ENCODE peak calls at places on chromosomes 5 and 9, in five cellular contexts. One of them, this sample, is unnamed.

GRCh38 chr5:34538026-34538672 is 118.0 kb upstream of the RAI14 start:
- DNase-seq in A549: no peak
- DNase-seq in ureter: no peak
- DNase-seq in activated T-cell treated with anti-CD3 and anti-CD28 coated beads, Interleukin-2, amount 50 U/mL, for 72 hours: peak; percentile 31
- DNase-seq in GM23248: peak; percentile 26
- DNase-seq in this sample: peak; percentile 30

GRCh38 chr5:158166424-158166823 is 307.5 kb upstream of the CLINT1 start:
- DNase-seq in activated T-cell treated with anti-CD3 and anti-CD28 coated beads, Interleukin-2, amount 50 U/mL, for 72 hours: no peak
- DNase-seq in GM23248: no peak
- DNase-seq in A549: no peak
- DNase-seq in ureter: no peak
- DNase-seq in this sample: no peak

GRCh38 chr9:135468866-135469521 is 10.6 kb upstream of the PPP1R26 start:
- DNase-seq in activated T-cell treated with anti-CD3 and anti-CD28 coated beads, Interleukin-2, amount 50 U/mL, for 72 hours: peak; percentile 70
- DNase-seq in GM23248: peak; percentile 72
- DNase-seq in ureter: no peak
- DNase-seq in A549: no peak
- DNase-seq in this sample: no peak

GRCh38 chr5:112686675-112687074 is 51.0 kb upstream of the APC start:
- DNase-seq in GM23248: no peak
- DNase-seq in A549: no peak
- DNase-seq in ureter: no peak
- DNase-seq in activated T-cell treated with anti-CD3 and anti-CD28 coated beads, Interleukin-2, amount 50 U/mL, for 72 hours: no peak
- DNase-seq in this sample: no peak

GRCh38 chr5:24742334-24742733 is 97.6 kb upstream of the CDH10 start:
- DNase-seq in ureter: no peak
- DNase-seq in GM23248: peak; percentile 7
- DNase-seq in activated T-cell treated with anti-CD3 and anti-CD28 coated beads, Interleukin-2, amount 50 U/mL, for 72 hours: no peak
- DNase-seq in A549: no peak
- DNase-seq in this sample: no peak

GRCh38 chr5:109959652-109960051 is 269.9 kb downstream of the MAN2A1 start:
- DNase-seq in GM23248: no peak
- DNase-seq in ureter: no peak
- DNase-seq in activated T-cell treated with anti-CD3 and anti-CD28 coated beads, Interleukin-2, amount 50 U/mL, for 72 hours: no peak
- DNase-seq in A549: no peak
- DNase-seq in this sample: no peak

GRCh38 chr5:38796000-38796738 is 49.6 kb upstream of the OSMR start:
- DNase-seq in GM23248: peak; percentile 65
- DNase-seq in ureter: no peak
- DNase-seq in A549: no peak
- DNase-seq in activated T-cell treated with anti-CD3 and anti-CD28 coated beads, Interleukin-2, amount 50 U/mL, for 72 hours: no peak
- DNase-seq in this sample: no peak

GRCh38 chr5:170353011-170353890 is 35.9 kb downstream of the KCNMB1 start:
- DNase-seq in A549: no peak
- DNase-seq in GM23248: peak; percentile 4
- DNase-seq in ureter: no peak
- DNase-seq in activated T-cell treated with anti-CD3 and anti-CD28 coated beads, Interleukin-2, amount 50 U/mL, for 72 hours: no peak
- DNase-seq in this sample: no peak

GRCh38 chr9:68704804-68705635 is at the start of gene PIP5K1B:
- DNase-seq in ureter: peak; percentile 76
- DNase-seq in activated T-cell treated with anti-CD3 and anti-CD28 coated beads, Interleukin-2, amount 50 U/mL, for 72 hours: peak; percentile 66
- DNase-seq in GM23248: peak; percentile 66
- DNase-seq in A549: peak; percentile 17
- DNase-seq in this sample: peak; percentile 85

GRCh38 chr9:137445930-137446431 is 4.8 kb upstream of the ENTPD8 start:
- DNase-seq in A549: no peak
- DNase-seq in ureter: no peak
- DNase-seq in GM23248: peak; percentile 61
- DNase-seq in activated T-cell treated with anti-CD3 and anti-CD28 coated beads, Interleukin-2, amount 50 U/mL, for 72 hours: no peak
- DNase-seq in this sample: peak; percentile 49

GRCh38 chr5:108379722-108380530 is 2.0 kb downstream of the FBXL17 start:
- DNase-seq in GM23248: peak; percentile 52
- DNase-seq in activated T-cell treated with anti-CD3 and anti-CD28 coated beads, Interleukin-2, amount 50 U/mL, for 72 hours: peak; percentile 6
- DNase-seq in ureter: no peak
- DNase-seq in A549: no peak
- DNase-seq in this sample: no peak

GRCh38 chr5:82601085-82601484 is 322.9 kb upstream of the RPS23 start:
- DNase-seq in A549: no peak
- DNase-seq in GM23248: no peak
- DNase-seq in ureter: no peak
- DNase-seq in activated T-cell treated with anti-CD3 and anti-CD28 coated beads, Interleukin-2, amount 50 U/mL, for 72 hours: no peak
- DNase-seq in this sample: no peak

GRCh38 chr9:88535226-88535931 is 401 bp downstream of the NXNL2 start:
- DNase-seq in A549: no peak
- DNase-seq in GM23248: no peak
- DNase-seq in activated T-cell treated with anti-CD3 and anti-CD28 coated beads, Interleukin-2, amount 50 U/mL, for 72 hours: no peak
- DNase-seq in ureter: no peak
- DNase-seq in this sample: no peak

GRCh38 chr5:150254363-150255154 is 35.0 kb downstream of the CAMK2A start:
- DNase-seq in GM23248: no peak
- DNase-seq in activated T-cell treated with anti-CD3 and anti-CD28 coated beads, Interleukin-2, amount 50 U/mL, for 72 hours: no peak
- DNase-seq in ureter: no peak
- DNase-seq in A549: no peak
- DNase-seq in this sample: no peak

GRCh38 chr9:115524467-115525059 is 406.6 kb upstream of the TNC start:
- DNase-seq in GM23248: peak; percentile 73
- DNase-seq in activated T-cell treated with anti-CD3 and anti-CD28 coated beads, Interleukin-2, amount 50 U/mL, for 72 hours: peak; percentile 10
- DNase-seq in ureter: peak; percentile 51
- DNase-seq in A549: peak; percentile 38
- DNase-seq in this sample: no peak

GRCh38 chr9:121499177-121499426 is 542 bp downstream of the GGTA1 start:
- DNase-seq in A549: no peak
- DNase-seq in activated T-cell treated with anti-CD3 and anti-CD28 coated beads, Interleukin-2, amount 50 U/mL, for 72 hours: no peak
- DNase-seq in ureter: no peak
- DNase-seq in GM23248: no peak
- DNase-seq in this sample: peak; percentile 30

GRCh38 chr5:90562331-90562730 is 3.7 kb downstream of the ADGRV1 start:
- DNase-seq in activated T-cell treated with anti-CD3 and anti-CD28 coated beads, Interleukin-2, amount 50 U/mL, for 72 hours: no peak
- DNase-seq in GM23248: no peak
- DNase-seq in A549: no peak
- DNase-seq in ureter: no peak
- DNase-seq in this sample: no peak

GRCh38 chr5:95027151-95027721 is 257.7 kb downstream of the MCTP1 start:
- DNase-seq in activated T-cell treated with anti-CD3 and anti-CD28 coated beads, Interleukin-2, amount 50 U/mL, for 72 hours: no peak
- DNase-seq in GM23248: peak; percentile 1
- DNase-seq in ureter: no peak
- DNase-seq in A549: no peak
- DNase-seq in this sample: no peak

GRCh38 chr5:160488394-160488943 is 66.8 kb downstream of the PTTG1 start:
- DNase-seq in ureter: no peak
- DNase-seq in GM23248: no peak
- DNase-seq in A549: no peak
- DNase-seq in activated T-cell treated with anti-CD3 and anti-CD28 coated beads, Interleukin-2, amount 50 U/mL, for 72 hours: no peak
- DNase-seq in this sample: no peak

GRCh38 chr9:27341545-27342294 is 44.8 kb upstream of the EQTN start:
- DNase-seq in activated T-cell treated with anti-CD3 and anti-CD28 coated beads, Interleukin-2, amount 50 U/mL, for 72 hours: no peak
- DNase-seq in ureter: no peak
- DNase-seq in GM23248: no peak
- DNase-seq in A549: no peak
- DNase-seq in this sample: no peak

GRCh38 chr5:38742821-38743220 is 103.0 kb upstream of the OSMR start:
- DNase-seq in ureter: no peak
- DNase-seq in activated T-cell treated with anti-CD3 and anti-CD28 coated beads, Interleukin-2, amount 50 U/mL, for 72 hours: no peak
- DNase-seq in GM23248: no peak
- DNase-seq in A549: no peak
- DNase-seq in this sample: no peak

This sample was measured in pancreas.